ENCODE peak calls at places on chromosomes 16 and 17, in seven cellular contexts. L, Y, N, Q, C, U and T are unnamed samples.

GRCh38 chr17:35314415-35315216 is 58.8 kb downstream of the SLFN11 start:
- DNase-seq in L (no peak), Y (no peak), N (no peak), Q (no peak), C (no peak), U (no peak), T (no peak)

GRCh38 chr17:40467281-40467867 is 24.1 kb downstream of the IGFBP4 start:
- DNase-seq in L (no peak), Y (no peak), N (no peak), Q (no peak), C (no peak), U (no peak), T (no peak)

GRCh38 chr17:61426482-61427304 is 25.5 kb upstream of the TBX4 start:
- DNase-seq in L (no peak), Y (peak), N (no peak), Q (no peak), C (no peak), U (no peak), T (no peak)

GRCh38 chr17:82065638-82066303 is at the start of gene DUS1L:
- DNase-seq in L (peak), Y (no peak), N (peak), Q (peak), C (peak), U (peak), T (no peak)

GRCh38 chr16:2284001-2284770 is 16.3 kb upstream of the RNPS1 start:
- DNase-seq in L (no peak), Y (no peak), N (no peak), Q (no peak), C (no peak), U (no peak), T (no peak)

GRCh38 chr17:2023692-2024571 is 1.2 kb downstream of the RTN4RL1 start:
- DNase-seq in L (no peak), Y (peak), N (peak), Q (peak), C (no peak), U (peak), T (no peak)

GRCh38 chr16:22117666-22118065 is 25.3 kb downstream of the VWA3A start:
- DNase-seq in L (no peak), Y (peak), N (no peak), Q (no peak), C (no peak), U (no peak), T (no peak)

GRCh38 chr16:80062361-80063027 is 462.0 kb upstream of the MAF start:
- DNase-seq in L (no peak), Y (no peak), N (no peak), Q (no peak), C (no peak), U (no peak), T (no peak)

GRCh38 chr16:21937387-21937829 is 15.8 kb upstream of the UQCRC2 start:
- DNase-seq in L (no peak), Y (peak), N (no peak), Q (no peak), C (no peak), U (no peak), T (no peak)

DNA sequence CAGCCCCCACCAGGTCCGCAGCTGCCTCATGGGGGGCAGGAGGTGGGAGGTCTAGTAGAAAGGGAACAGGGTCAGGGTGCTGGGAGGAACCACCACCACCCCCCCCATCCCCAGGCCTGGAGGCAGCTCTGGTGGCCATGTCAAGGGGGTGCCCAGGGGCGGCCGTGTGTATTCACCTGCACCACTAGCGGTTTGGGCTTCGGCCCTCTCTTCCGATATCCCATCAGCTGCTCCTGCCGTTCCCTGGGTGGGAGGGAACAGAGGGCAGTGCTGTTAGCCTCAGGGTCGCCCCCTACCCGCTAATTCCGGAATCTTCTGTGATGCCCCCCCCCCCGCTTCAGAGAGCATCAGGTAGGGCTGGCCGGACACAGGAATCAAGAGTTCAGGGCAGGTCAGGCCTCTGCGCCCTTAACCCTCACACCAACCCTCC is 3.8 kb downstream of the CBX4 start:
- DNase-seq in L (no peak), Y (no peak), N (no peak), Q (peak), C (no peak), U (no peak), T (no peak)
- H3K27ac ChIP-seq in L (peak), Y (no peak), N (no peak), Q (peak), C (no peak), U (no peak), T (no peak)

DNA sequence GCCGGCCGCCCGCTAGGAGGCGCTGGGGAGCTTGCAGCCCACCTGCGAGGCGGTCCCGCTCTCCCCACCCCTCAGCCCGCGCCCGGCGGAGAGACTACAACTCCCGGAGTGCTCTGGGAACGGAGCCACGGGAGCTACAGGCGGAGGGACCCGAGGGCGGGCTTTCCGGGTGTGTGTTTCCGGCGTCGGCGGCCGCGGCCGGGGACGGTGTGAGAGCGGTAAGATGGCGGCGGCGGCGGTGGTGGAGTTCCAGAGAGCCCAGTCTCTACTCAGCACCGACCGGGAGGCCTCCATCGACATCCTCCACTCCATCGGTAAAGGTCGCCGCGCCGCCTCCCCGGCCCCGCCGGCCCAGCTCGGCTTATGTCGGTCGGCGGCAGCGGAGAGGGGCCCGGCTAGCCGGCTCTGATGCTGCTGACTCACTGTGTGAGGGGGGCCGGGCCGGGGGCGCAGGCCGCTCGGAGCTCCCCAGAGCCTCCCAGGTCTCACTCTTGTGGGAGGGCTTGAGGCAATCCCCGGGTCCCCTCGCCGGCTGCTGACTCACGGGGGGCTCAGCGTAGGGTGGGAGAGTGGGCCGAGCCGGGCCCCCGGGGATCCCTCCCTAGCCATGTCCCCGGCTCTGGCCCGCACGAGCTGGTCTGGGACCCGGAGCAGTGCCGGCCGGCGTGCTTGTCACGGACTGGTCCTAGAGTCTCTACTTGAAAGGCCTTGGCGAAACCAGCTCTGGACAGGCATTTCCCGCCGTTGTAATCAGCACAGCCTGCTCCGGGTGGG is at the start of gene PSMD11:
- DNase-seq in L (peak), Y (peak), N (peak), Q (peak), C (peak), U (peak), T (peak)
- TF ChIP-seq CTCF in L (no peak), Y (peak), N (peak), Q (peak), C (peak), U (peak), T (peak)

DNA sequence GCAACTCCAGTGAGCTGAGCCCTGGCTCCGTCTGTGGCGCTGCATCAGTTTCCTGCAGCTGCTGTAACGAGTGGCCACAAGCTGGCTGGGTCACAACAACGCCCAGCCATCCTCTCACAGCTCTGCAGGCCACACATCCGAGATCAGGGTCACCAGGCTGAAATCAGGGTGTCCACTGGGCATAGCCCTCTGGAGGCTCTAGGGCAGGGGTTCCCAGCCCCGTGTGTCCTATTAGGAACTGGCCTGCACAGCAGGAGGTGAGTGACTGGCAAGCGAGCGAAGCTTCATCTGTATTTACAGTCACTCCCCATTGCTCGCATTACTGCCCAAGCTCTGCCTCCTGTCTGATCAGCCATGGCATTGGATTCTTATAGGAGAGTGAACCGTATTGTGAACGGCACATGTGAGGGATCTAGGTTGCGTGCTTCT is 176.3 kb downstream of the SEC14L1 start:
- DNase-seq in L (no peak), Y (no peak), N (no peak), Q (no peak), C (no peak), U (no peak), T (no peak)
- H3K4me3 ChIP-seq in L (no peak), Y (no peak), N (no peak), Q (no peak), C (no peak), U (no peak), T (no peak)

DNA sequence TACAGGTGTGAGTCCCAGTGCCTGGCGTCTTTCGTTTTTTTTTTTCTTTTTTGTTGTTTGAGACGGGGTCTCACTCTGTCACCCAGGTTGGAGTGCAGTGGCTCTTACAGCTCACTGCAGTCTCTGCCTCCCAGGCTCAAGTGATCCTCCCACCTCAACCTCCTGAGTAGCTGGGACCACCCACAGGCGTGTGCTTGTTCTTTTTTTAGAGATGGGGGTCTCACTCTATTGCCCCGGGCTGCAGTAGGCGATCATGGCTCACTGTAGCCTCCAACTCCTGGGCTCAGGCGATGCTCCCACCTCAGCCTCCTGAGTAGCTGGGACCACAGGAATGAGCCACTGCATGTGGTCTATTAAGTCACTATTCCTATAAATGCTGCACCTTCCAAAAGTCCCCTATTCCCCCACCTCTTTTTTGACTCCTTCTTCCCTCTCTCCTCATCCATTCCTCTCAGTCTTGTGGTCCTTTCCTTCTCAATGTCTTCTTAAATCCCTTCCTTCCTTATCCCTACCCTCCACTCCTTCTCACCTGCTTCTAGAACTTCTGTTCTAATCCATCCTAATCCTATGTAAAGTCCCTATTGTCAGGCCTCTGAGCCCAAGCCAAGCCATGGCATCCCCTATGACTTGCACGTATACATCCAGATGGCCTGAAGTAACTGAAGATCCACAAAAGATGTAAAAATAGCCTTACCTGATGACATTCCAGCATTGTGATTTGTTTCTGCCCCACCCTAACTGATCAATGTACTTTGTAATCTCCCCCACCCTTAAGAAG is 9.2 kb downstream of the GGA3 start:
- DNase-seq in L (no peak), Y (no peak), N (no peak), Q (no peak), C (no peak), U (no peak), T (no peak)
- H3K27ac ChIP-seq in L (no peak), Y (no peak), N (no peak), Q (no peak), C (no peak), U (no peak), T (no peak)

GRCh38 chr17:50621562-50621961 is 13.1 kb upstream of the ABCC3 start:
- DNase-seq in L (no peak), Y (no peak), N (no peak), Q (peak), C (no peak), U (no peak), T (no peak)

GRCh38 chr17:50618941-50619340 is 15.7 kb upstream of the ABCC3 start:
- DNase-seq in L (no peak), Y (no peak), N (no peak), Q (no peak), C (no peak), U (no peak), T (no peak)

GRCh38 chr17:50620237-50620636 is 14.4 kb upstream of the ABCC3 start:
- DNase-seq in L (no peak), Y (no peak), N (no peak), Q (no peak), C (no peak), U (no peak), T (no peak)

GRCh38 chr17:50619489-50619888 is 15.2 kb upstream of the ABCC3 start:
- DNase-seq in L (no peak), Y (no peak), N (no peak), Q (no peak), C (no peak), U (no peak), T (no peak)

DNA sequence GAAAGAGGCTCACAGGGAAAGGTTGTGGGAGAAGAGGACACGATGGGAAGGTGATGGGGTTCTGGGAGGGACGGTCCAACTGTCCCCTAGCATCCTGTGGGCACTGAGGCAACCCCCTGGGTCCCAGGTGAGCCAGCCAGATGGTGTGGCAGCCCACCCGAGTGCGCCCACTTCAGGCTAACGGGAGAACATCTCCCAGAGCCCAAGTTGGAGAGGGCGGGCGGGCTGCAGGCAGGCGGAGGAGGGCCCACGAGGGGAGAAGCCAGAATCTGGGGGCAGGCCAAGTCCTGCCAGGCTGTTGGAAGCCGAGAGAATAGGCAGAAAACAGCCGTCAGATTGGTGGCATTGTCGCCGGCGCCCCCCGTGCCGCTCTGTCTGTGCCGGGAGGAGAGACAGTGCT is 13.8 kb upstream of the ABCC3 start:
- DNase-seq in L (no peak), Y (no peak), N (no peak), Q (peak), C (no peak), U (no peak), T (no peak)
- TF ChIP-seq CTCF in L (no peak), Y (no peak), N (no peak), Q (peak), C (no peak), U (no peak), T (peak)

GRCh38 chr16:55655381-55655708 is 443 bp upstream of the SLC6A2 start:
- DNase-seq in L (no peak), Y (no peak), N (no peak), Q (no peak), C (no peak), U (no peak), T (no peak)

GRCh38 chr16:55656695-55657092 is 906 bp downstream of the SLC6A2 start:
- DNase-seq in L (no peak), Y (no peak), N (no peak), Q (no peak), C (no peak), U (no peak), T (no peak)

GRCh38 chr16:55657616-55658015 is 1.8 kb downstream of the SLC6A2 start:
- DNase-seq in L (no peak), Y (no peak), N (no peak), Q (no peak), C (no peak), U (no peak), T (no peak)

GRCh38 chr16:55653106-55653505 is 2.7 kb upstream of the SLC6A2 start:
- DNase-seq in L (no peak), Y (no peak), N (no peak), Q (no peak), C (no peak), U (no peak), T (no peak)

GRCh38 chr16:55655709-55656694 is at the start of gene SLC6A2:
- DNase-seq in L (no peak), Y (no peak), N (no peak), Q (no peak), C (peak), U (no peak), T (no peak)
- H3K4me3 ChIP-seq in L (peak), Y (no peak), N (no peak), Q (no peak), C (peak), U (no peak), T (no peak)